ENCODE peak calls at places on chromosome 7, in four cellular contexts. R, Y, O and Q are unnamed samples.

GRCh38 chr7:127589901-127590300 is 1.7 kb downstream of the ARF5 start:
- DNase-seq in R (no peak), Y (no peak), O (no peak), Q (no peak)

GRCh38 chr7:17132726-17133125 is 165.7 kb upstream of the AHR start:
- DNase-seq in R (no peak), O (no peak), Y (no peak), Q (no peak)

GRCh38 chr7:66152538-66153191 is 38.0 kb downstream of the CRCP start:
- DNase-seq in O (no peak), R (peak), Y (no peak), Q (peak)

GRCh38 chr7:33107136-33108066 is 1.8 kb downstream of the RP9 start:
- DNase-seq in Y (no peak), R (peak), O (peak), Q (peak)

GRCh38 chr7:151844080-151844827 is 32.7 kb downstream of the PRKAG2 start:
- DNase-seq in O (no peak), R (no peak), Y (no peak), Q (peak)

GRCh38 chr7:39051707-39052106 is 74.0 kb downstream of the POU6F2 start:
- DNase-seq in Y (no peak), R (no peak), O (no peak), Q (no peak)

GRCh38 chr7:136957391-136957790 is 88.9 kb downstream of the CHRM2 start:
- DNase-seq in Y (no peak), R (no peak), O (no peak), Q (peak)

GRCh38 chr7:155665957-155666287 is 21.5 kb downstream of the RBM33 start:
- DNase-seq in Y (no peak), O (peak), R (peak), Q (peak)

GRCh38 chr7:155992538-155992937 is 180.3 kb upstream of the SHH start:
- DNase-seq in O (no peak), R (no peak), Y (no peak), Q (no peak)

GRCh38 chr7:100604976-100605911 is 3.1 kb downstream of the PCOLCE start:
- DNase-seq in O (peak), R (no peak), Y (no peak), Q (no peak)

GRCh38 chr7:4406288-4407058 is 275.6 kb upstream of the FOXK1 start:
- DNase-seq in O (no peak), Y (no peak), R (no peak), Q (no peak)

GRCh38 chr7:90262438-90262837 is 17.5 kb downstream of the CFAP69 start:
- DNase-seq in R (peak), O (peak), Y (no peak), Q (peak)

GRCh38 chr7:89103564-89103963 is 308.0 kb upstream of the TEX47 start:
- DNase-seq in Y (no peak), O (no peak), R (no peak), Q (no peak)

GRCh38 chr7:19108985-19109946 is 8.2 kb downstream of the TWIST1 start:
- DNase-seq in R (no peak), O (no peak), Y (no peak), Q (no peak)

GRCh38 chr7:44897299-44897698 is 12.0 kb upstream of the PURB start:
- DNase-seq in O (no peak), Y (no peak), R (no peak), Q (no peak)

GRCh38 chr7:124452176-124452575 is 313.4 kb downstream of the GPR37 start:
- DNase-seq in R (no peak), Y (no peak), O (no peak), Q (peak)

GRCh38 chr7:131843862-131844261 is 287.4 kb upstream of the PODXL start:
- DNase-seq in Y (no peak), O (no peak), R (no peak), Q (peak)

DNA sequence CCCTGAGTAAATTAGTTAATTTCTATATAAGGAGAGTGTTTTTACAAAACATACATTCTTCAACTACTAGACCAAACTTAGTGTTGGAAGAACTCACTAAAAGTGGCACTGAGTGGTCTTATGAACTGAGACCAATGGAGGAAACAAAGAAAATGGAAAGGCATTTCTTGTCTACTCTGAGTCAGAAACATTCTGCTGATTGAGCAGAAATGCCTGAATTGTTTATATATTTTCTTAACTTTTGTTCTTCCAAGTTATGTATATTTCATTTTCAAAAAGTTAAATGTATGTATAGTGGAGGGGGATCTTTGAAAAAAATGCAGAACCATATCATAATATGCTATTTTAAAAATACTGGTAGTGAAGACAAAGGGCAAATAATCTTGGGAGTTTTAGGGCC is 320.7 kb downstream of the HGF start:
- DNase-seq in O (no peak), R (no peak), Y (no peak), Q (no peak)
- TF ChIP-seq FOS in O (no peak), R (no peak), Y (no peak), Q (no peak)

DNA sequence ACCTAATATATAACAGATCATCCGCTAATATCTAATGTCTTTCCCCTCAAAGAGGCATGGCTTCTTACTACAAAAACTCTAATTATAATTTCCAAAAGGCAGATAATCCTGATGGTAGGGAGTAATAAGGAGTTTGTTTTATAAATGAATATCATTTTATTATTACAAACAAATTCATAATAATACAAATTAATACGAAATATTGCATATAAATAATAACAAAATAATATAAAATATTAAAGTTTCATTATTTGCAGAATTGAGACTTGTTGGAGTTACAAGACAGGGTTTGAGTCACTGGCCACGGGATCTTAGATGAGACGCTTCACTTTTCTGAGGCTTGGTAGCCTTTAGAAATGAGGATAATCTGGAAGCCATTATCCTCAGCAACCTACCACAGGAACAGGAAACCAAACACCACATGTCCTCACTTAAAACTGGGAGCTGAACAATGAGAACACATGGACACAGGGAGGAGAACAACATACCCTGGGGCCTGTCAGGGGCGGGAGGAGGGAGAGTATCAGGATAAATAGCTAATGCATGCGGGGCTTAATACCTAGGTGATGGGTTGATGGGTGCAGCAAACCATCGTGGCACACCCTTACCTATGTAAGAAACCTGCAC is 48.7 kb downstream of the LRGUK start:
- DNase-seq in O (no peak), R (no peak), Y (no peak), Q (no peak)
- TF ChIP-seq FOS in O (no peak), R (no peak), Y (no peak), Q (no peak)

GRCh38 chr7:106858618-106859532 is 6.2 kb upstream of the PIK3CG start:
- DNase-seq in R (peak), O (peak), Y (no peak), Q (no peak)
- TF ChIP-seq FOS in R (no peak), O (no peak), Y (no peak), Q (no peak)

GRCh38 chr7:20607216-20607615 is 8.3 kb upstream of the ABCB5 start:
- DNase-seq in Y (no peak), R (no peak), O (no peak), Q (no peak)

GRCh38 chr7:20597339-20597738 is 18.1 kb upstream of the ABCB5 start:
- DNase-seq in O (no peak), Y (no peak), R (no peak), Q (no peak)

GRCh38 chr7:20601121-20601520 is 14.3 kb upstream of the ABCB5 start:
- DNase-seq in R (no peak), O (no peak), Y (no peak), Q (no peak)

GRCh38 chr7:20598479-20599419 is 16.7 kb upstream of the ABCB5 start:
- DNase-seq in R (peak), O (peak), Y (peak), Q (peak)

DNA sequence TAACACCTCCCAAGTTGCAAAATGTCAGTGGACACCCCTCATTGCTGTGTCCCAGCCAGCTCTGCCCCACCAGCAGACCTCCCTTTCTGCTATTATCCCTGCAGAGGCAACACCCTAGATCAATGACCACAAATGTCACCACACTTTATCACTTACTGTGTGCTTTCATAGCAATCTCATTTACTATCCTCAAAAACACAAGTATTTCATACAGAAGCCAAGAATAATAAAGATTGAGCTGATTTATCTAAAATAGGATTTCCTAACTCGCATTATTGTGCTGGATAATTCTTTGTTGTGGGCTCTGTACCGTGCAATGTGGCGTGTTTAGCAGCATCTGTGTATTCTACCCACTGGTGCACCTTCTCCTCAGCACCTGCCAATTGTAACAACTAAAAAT is 13.2 kb upstream of the ABCB5 start:
- DNase-seq in R (peak), O (no peak), Y (no peak), Q (no peak)
- TF ChIP-seq FOS in R (no peak), O (no peak), Y (no peak), Q (no peak)

GRCh38 chr7:129373651-129374428 is 60.4 kb upstream of the STRIP2 start:
- DNase-seq in R (no peak), O (no peak), Y (no peak), Q (no peak)

GRCh38 chr7:129376778-129377700 is 57.2 kb upstream of the STRIP2 start:
- DNase-seq in O (no peak), R (peak), Y (no peak), Q (peak)

GRCh38 chr7:129375221-129375938 is 58.9 kb upstream of the STRIP2 start:
- DNase-seq in R (no peak), O (no peak), Y (no peak), Q (no peak)

GRCh38 chr7:129370812-129371211 is 63.4 kb upstream of the STRIP2 start:
- DNase-seq in Y (no peak), R (no peak), O (peak), Q (peak)

GRCh38 chr7:129376076-129376777 is 58.0 kb upstream of the STRIP2 start:
- DNase-seq in O (peak), R (peak), Y (no peak), Q (peak)
- TF ChIP-seq FOS in O (no peak), R (no peak), Y (no peak), Q (no peak)

DNA sequence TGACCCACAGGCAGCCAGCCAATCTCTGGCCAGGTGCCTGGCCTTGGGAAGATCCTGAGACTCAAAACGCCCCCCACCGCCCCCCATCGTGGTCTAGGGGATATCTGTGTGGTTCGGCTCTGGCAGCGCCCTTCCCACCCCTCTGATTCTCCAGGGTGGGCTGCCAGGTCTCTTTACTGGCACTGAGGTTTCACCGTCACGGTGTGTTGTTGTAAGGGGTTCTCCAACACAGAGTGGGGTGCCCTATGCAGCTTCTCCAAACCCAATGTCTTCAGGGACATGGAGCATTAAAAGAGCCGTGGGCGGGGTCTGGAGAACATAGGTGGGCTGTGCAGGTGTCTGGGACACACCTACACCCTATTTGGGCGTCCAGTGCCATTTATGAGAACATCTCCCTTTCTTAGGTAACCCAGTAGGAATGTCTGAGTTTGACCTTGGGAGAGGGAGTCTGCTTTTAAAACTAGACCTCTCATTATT is 1.5 kb downstream of the MAFK start:
- DNase-seq in O (no peak), Y (no peak), R (no peak), Q (no peak)
- TF ChIP-seq FOS in O (no peak), Y (no peak), R (no peak), Q (no peak)

DNA sequence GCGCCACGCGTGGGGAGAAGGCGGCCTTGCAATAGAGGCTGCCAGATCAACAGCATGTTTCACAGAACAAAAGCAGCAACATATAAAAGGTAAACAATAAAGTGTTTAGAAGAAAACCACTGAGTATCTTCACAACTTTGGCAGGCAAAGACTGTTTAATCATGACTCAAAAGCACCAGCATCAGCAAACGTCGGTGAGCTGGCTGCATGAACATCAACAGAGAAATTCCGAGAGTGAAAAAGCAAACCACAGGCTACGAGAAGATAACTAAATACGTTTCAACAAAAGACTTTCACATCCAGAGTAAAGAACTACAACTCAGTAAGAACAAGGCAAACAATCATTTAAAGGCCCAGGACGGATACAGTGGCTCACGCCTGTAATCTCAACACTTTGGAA is 172.0 kb downstream of the MAD1L1 start:
- DNase-seq in Y (no peak), R (no peak), O (no peak), Q (peak)
- TF ChIP-seq FOS in Y (no peak), R (no peak), O (no peak), Q (peak)

DNA sequence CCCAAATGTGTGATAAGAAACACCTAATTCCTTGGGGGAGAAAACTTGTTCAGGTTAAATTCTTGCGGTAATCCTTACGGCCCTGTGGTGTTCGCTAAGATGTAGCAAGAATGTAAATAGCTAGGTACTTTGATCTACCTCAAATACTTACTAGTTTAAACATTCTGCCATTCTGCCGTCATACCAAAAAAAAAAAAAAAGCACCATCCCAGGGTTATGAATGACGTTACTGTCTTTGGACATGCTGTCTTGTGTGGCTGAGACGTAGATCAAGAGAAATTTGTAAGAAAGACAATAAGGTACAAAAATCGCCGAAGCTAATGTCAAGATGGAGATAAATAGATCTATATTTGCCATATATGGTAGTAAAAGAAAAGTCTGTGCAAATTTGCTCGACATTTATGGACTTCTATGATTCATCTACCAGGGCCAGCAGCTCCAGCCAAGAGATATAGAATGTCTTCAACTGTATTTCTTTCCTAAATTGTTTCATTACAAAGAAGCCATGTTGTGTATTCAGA is 195.6 kb downstream of the CUX1 start:
- DNase-seq in R (no peak), Y (no peak), O (no peak), Q (peak)
- TF ChIP-seq FOS in R (no peak), Y (no peak), O (no peak), Q (no peak)

DNA sequence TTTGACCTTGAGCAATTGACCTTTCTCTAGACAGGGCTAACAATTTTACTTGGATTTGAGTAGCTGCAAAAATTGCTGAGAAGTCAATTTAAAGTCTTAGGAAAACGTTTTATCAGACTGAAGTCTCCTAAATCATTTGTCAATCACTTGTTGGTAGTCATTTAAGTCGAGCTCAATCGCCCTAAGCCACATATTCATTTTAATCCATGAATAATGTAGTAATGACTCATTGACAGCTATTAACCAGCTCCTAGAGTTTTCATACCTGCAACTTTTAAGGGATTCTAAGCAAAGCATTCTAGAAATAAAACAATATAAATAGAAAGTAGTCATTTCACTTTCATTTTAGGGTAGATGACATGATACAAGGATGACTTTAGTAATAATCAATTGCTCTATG is 85.0 kb upstream of the SEC61G start:
- DNase-seq in O (no peak), R (no peak), Y (no peak), Q (no peak)
- TF ChIP-seq FOS in O (no peak), R (no peak), Y (no peak), Q (no peak)

DNA sequence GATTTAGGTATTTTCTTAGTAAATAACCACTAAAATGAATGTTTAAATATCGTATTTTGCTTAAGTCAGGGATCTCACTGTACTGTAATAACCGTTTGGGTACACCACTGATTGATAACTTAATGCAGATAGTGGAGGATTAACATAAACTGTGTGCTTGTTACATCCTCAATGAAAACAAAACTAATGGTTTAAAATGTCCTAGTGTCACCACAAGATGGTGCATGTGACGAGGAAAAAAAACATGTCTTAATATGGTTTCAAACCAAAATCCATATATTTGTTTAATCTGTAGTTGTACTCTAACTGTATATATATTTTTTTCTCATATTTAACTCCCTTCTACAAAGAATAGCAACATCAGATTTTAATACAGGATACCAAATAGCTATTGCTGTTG is 19.2 kb downstream of the ARMC10 start:
- DNase-seq in R (no peak), O (no peak), Y (no peak), Q (no peak)
- TF ChIP-seq FOS in R (no peak), O (no peak), Y (no peak), Q (no peak)